ENCODE peak calls at places on chromosomes 12 and 14, in six cellular contexts. One of them, this sample, is unnamed.

GRCh38 chr12:44531349-44531905 is 344.7 kb downstream of the NELL2 start:
- DNase-seq in cardiac fibroblast: no peak
- DNase-seq in bronchial epithelial cell: no peak
- DNase-seq in mammary epithelial cell: no peak
- DNase-seq in fibroblast of pulmonary artery: no peak
- DNase-seq in fibroblast of the aortic adventitia: no peak
- DNase-seq in this sample: no peak

GRCh38 chr14:68099348-68100045 is 279.9 kb downstream of the RAD51B start:
- DNase-seq in mammary epithelial cell: no peak
- DNase-seq in fibroblast of pulmonary artery: no peak
- DNase-seq in bronchial epithelial cell: no peak
- DNase-seq in cardiac fibroblast: no peak
- DNase-seq in fibroblast of the aortic adventitia: no peak
- DNase-seq in this sample: peak

GRCh38 chr12:66144796-66145754 is 14.5 kb upstream of the LLPH start:
- DNase-seq in fibroblast of pulmonary artery: peak
- DNase-seq in bronchial epithelial cell: peak
- DNase-seq in mammary epithelial cell: peak
- DNase-seq in fibroblast of the aortic adventitia: peak
- DNase-seq in cardiac fibroblast: peak
- DNase-seq in this sample: peak

GRCh38 chr14:28308727-28309126 is 457.9 kb upstream of the FOXG1 start:
- DNase-seq in cardiac fibroblast: peak
- DNase-seq in fibroblast of the aortic adventitia: peak
- DNase-seq in fibroblast of pulmonary artery: peak
- DNase-seq in bronchial epithelial cell: peak
- DNase-seq in mammary epithelial cell: peak
- DNase-seq in this sample: peak

GRCh38 chr12:124811633-124812032 is 52.0 kb downstream of the SCARB1 start:
- DNase-seq in bronchial epithelial cell: no peak
- DNase-seq in fibroblast of the aortic adventitia: no peak
- DNase-seq in fibroblast of pulmonary artery: no peak
- DNase-seq in mammary epithelial cell: no peak
- DNase-seq in cardiac fibroblast: no peak
- DNase-seq in this sample: no peak

GRCh38 chr14:60648169-60648933 is 926 bp downstream of the SIX1 start:
- DNase-seq in bronchial epithelial cell: peak
- DNase-seq in mammary epithelial cell: peak
- DNase-seq in fibroblast of pulmonary artery: no peak
- DNase-seq in fibroblast of the aortic adventitia: peak
- DNase-seq in cardiac fibroblast: peak
- DNase-seq in this sample: no peak

GRCh38 chr12:47949441-47950341 is 13.7 kb upstream of the TMEM106C start:
- DNase-seq in fibroblast of pulmonary artery: peak
- DNase-seq in bronchial epithelial cell: peak
- DNase-seq in mammary epithelial cell: peak
- DNase-seq in fibroblast of the aortic adventitia: peak
- DNase-seq in cardiac fibroblast: peak
- DNase-seq in this sample: peak

GRCh38 chr14:23447634-23448353 is 12.3 kb upstream of the MYH7 start:
- DNase-seq in fibroblast of the aortic adventitia: no peak
- DNase-seq in fibroblast of pulmonary artery: no peak
- DNase-seq in cardiac fibroblast: no peak
- DNase-seq in mammary epithelial cell: no peak
- DNase-seq in bronchial epithelial cell: no peak
- DNase-seq in this sample: no peak

GRCh38 chr14:50344116-50344775 is 32.1 kb downstream of the DMAC2L start:
- DNase-seq in mammary epithelial cell: peak
- DNase-seq in cardiac fibroblast: peak
- DNase-seq in bronchial epithelial cell: peak
- DNase-seq in fibroblast of the aortic adventitia: peak
- DNase-seq in fibroblast of pulmonary artery: no peak
- DNase-seq in this sample: no peak

GRCh38 chr12:31120392-31121008 is 46.8 kb downstream of the DDX11 start:
- DNase-seq in bronchial epithelial cell: no peak
- DNase-seq in fibroblast of pulmonary artery: no peak
- DNase-seq in fibroblast of the aortic adventitia: no peak
- DNase-seq in cardiac fibroblast: no peak
- DNase-seq in mammary epithelial cell: no peak
- DNase-seq in this sample: no peak

GRCh38 chr12:22069851-22070250 is 23.8 kb downstream of the CMAS start:
- DNase-seq in fibroblast of pulmonary artery: peak
- DNase-seq in bronchial epithelial cell: no peak
- DNase-seq in cardiac fibroblast: no peak
- DNase-seq in fibroblast of the aortic adventitia: no peak
- DNase-seq in mammary epithelial cell: no peak
- DNase-seq in this sample: no peak

GRCh38 chr14:94395900-94396574 is 7.6 kb upstream of the SERPINA1 start:
- DNase-seq in fibroblast of the aortic adventitia: no peak
- DNase-seq in fibroblast of pulmonary artery: no peak
- DNase-seq in cardiac fibroblast: no peak
- DNase-seq in bronchial epithelial cell: no peak
- DNase-seq in mammary epithelial cell: no peak
- DNase-seq in this sample: no peak

GRCh38 chr12:93502802-93503623 is 35.7 kb downstream of the MRPL42 start:
- DNase-seq in cardiac fibroblast: peak
- DNase-seq in fibroblast of pulmonary artery: peak
- DNase-seq in mammary epithelial cell: peak
- DNase-seq in bronchial epithelial cell: peak
- DNase-seq in fibroblast of the aortic adventitia: peak
- DNase-seq in this sample: peak

GRCh38 chr12:2265461-2266167 is 212.8 kb downstream of the CACNA1C start:
- DNase-seq in cardiac fibroblast: peak
- DNase-seq in bronchial epithelial cell: no peak
- DNase-seq in fibroblast of pulmonary artery: peak
- DNase-seq in mammary epithelial cell: no peak
- DNase-seq in fibroblast of the aortic adventitia: peak
- DNase-seq in this sample: no peak

GRCh38 chr12:98470469-98471082 is 44.8 kb upstream of the TMPO start:
- DNase-seq in bronchial epithelial cell: peak
- DNase-seq in cardiac fibroblast: peak
- DNase-seq in fibroblast of the aortic adventitia: no peak
- DNase-seq in mammary epithelial cell: peak
- DNase-seq in fibroblast of pulmonary artery: no peak
- DNase-seq in this sample: no peak

GRCh38 chr14:100203146-100203545 is 35.8 kb upstream of the YY1 start:
- DNase-seq in mammary epithelial cell: no peak
- DNase-seq in cardiac fibroblast: no peak
- DNase-seq in bronchial epithelial cell: no peak
- DNase-seq in fibroblast of pulmonary artery: no peak
- DNase-seq in fibroblast of the aortic adventitia: no peak
- DNase-seq in this sample: no peak

GRCh38 chr12:109130297-109130696 is 13.9 kb downstream of the ACACB start:
- DNase-seq in fibroblast of pulmonary artery: no peak
- DNase-seq in bronchial epithelial cell: no peak
- DNase-seq in fibroblast of the aortic adventitia: no peak
- DNase-seq in mammary epithelial cell: no peak
- DNase-seq in cardiac fibroblast: no peak
- DNase-seq in this sample: no peak

GRCh38 chr12:27651201-27651600 is 45.0 kb upstream of the REP15 start:
- DNase-seq in bronchial epithelial cell: peak
- DNase-seq in mammary epithelial cell: peak
- DNase-seq in fibroblast of pulmonary artery: no peak
- DNase-seq in fibroblast of the aortic adventitia: peak
- DNase-seq in cardiac fibroblast: peak
- DNase-seq in this sample: no peak

GRCh38 chr14:91167380-91167770 is 53.5 kb downstream of the DGLUCY start:
- DNase-seq in mammary epithelial cell: no peak
- DNase-seq in cardiac fibroblast: no peak
- DNase-seq in fibroblast of pulmonary artery: no peak
- DNase-seq in fibroblast of the aortic adventitia: no peak
- DNase-seq in bronchial epithelial cell: no peak
- DNase-seq in this sample: no peak

GRCh38 chr14:60485600-60486251 is at the start of gene C14orf39:
- DNase-seq in cardiac fibroblast: no peak
- DNase-seq in bronchial epithelial cell: peak
- DNase-seq in fibroblast of the aortic adventitia: peak
- DNase-seq in fibroblast of pulmonary artery: peak
- DNase-seq in mammary epithelial cell: no peak
- DNase-seq in this sample: no peak

GRCh38 chr14:69716483-69717187 is 50.3 kb upstream of the SRSF5 start:
- DNase-seq in fibroblast of pulmonary artery: peak
- DNase-seq in bronchial epithelial cell: peak
- DNase-seq in fibroblast of the aortic adventitia: peak
- DNase-seq in mammary epithelial cell: peak
- DNase-seq in cardiac fibroblast: peak
- DNase-seq in this sample: peak

GRCh38 chr12:122116707-122117535 is 38.4 kb downstream of the MLXIP start:
- DNase-seq in fibroblast of the aortic adventitia: no peak
- DNase-seq in fibroblast of pulmonary artery: no peak
- DNase-seq in cardiac fibroblast: no peak
- DNase-seq in mammary epithelial cell: no peak
- DNase-seq in bronchial epithelial cell: no peak
- DNase-seq in this sample: no peak

GRCh38 chr12:110670161-110670701 is 18.7 kb downstream of the HVCN1 start:
- DNase-seq in bronchial epithelial cell: no peak
- DNase-seq in cardiac fibroblast: no peak
- DNase-seq in mammary epithelial cell: no peak
- DNase-seq in fibroblast of the aortic adventitia: no peak
- DNase-seq in fibroblast of pulmonary artery: no peak
- DNase-seq in this sample: no peak

GRCh38 chr12:3683670-3684069 is 69.2 kb downstream of the CRACR2A start:
- DNase-seq in bronchial epithelial cell: peak
- DNase-seq in fibroblast of pulmonary artery: peak
- DNase-seq in mammary epithelial cell: peak
- DNase-seq in fibroblast of the aortic adventitia: peak
- DNase-seq in cardiac fibroblast: peak
- DNase-seq in this sample: no peak

GRCh38 chr14:55102141-55102547 is 26.9 kb upstream of the LGALS3 start:
- DNase-seq in fibroblast of the aortic adventitia: peak
- DNase-seq in bronchial epithelial cell: peak
- DNase-seq in cardiac fibroblast: peak
- DNase-seq in mammary epithelial cell: peak
- DNase-seq in fibroblast of pulmonary artery: peak
- DNase-seq in this sample: peak

GRCh38 chr12:26319511-26319910 is 124.1 kb downstream of the SSPN start:
- DNase-seq in bronchial epithelial cell: peak
- DNase-seq in cardiac fibroblast: peak
- DNase-seq in fibroblast of the aortic adventitia: peak
- DNase-seq in mammary epithelial cell: peak
- DNase-seq in fibroblast of pulmonary artery: peak
- DNase-seq in this sample: peak

GRCh38 chr12:26317942-26318565 is 122.7 kb downstream of the SSPN start:
- DNase-seq in bronchial epithelial cell: peak
- DNase-seq in fibroblast of the aortic adventitia: peak
- DNase-seq in fibroblast of pulmonary artery: peak
- DNase-seq in mammary epithelial cell: peak
- DNase-seq in cardiac fibroblast: peak
- DNase-seq in this sample: no peak

GRCh38 chr12:26318661-26319068 is 123.3 kb downstream of the SSPN start:
- DNase-seq in fibroblast of the aortic adventitia: peak
- DNase-seq in mammary epithelial cell: peak
- DNase-seq in fibroblast of pulmonary artery: peak
- DNase-seq in cardiac fibroblast: peak
- DNase-seq in bronchial epithelial cell: peak
- DNase-seq in this sample: no peak
- H3K4me3 ChIP-seq in fibroblast of the aortic adventitia: no peak
- H3K4me3 ChIP-seq in mammary epithelial cell: peak
- H3K4me3 ChIP-seq in fibroblast of pulmonary artery: no peak
- H3K4me3 ChIP-seq in cardiac fibroblast: no peak
- H3K4me3 ChIP-seq in bronchial epithelial cell: no peak
- H3K4me3 ChIP-seq in this sample: no peak

DNA sequence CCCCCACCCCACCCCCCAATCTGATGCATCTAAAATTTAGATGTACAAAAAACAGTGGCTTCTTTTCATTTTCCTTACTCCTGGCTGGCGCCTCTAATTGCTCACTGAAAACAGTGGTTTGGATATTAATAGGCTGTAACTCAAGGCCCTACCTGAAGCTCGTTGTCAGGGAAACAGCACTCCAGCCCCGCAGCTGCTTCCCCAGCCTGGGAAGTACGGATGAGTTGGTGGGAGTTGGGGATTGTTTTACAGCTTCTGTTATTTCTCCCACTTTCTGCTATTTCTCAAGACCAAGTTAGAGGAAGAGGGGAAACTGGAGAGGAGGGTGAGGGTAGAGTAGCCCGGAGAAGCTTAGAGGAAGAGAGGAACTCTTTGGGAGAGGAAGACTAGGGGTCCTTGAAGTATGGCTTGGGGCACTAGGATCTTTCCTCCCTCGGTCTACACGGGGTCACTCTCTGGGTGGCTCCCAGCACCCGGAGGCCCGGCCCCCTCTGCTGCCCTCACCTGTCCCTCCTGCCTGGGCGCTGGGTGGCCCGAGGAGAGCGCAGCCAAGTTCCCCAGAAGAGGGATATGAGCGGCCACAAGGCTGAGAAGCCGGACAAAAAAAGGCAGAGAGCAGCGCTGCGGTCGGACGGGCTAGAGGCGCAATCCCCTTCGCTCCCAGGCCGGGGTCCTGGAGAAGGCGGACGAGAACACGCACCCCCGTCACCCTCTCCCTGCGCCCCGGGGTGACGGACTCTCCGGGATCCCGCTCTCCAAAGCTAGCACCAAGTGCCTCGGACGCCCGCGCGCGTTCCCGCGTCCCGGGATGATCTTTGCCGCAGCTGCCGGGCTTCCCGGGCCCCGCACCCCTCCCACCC is 702 bp downstream of the SPTB start:
- DNase-seq in cardiac fibroblast: no peak
- DNase-seq in fibroblast of the aortic adventitia: no peak
- DNase-seq in bronchial epithelial cell: no peak
- DNase-seq in mammary epithelial cell: no peak
- DNase-seq in fibroblast of pulmonary artery: no peak
- DNase-seq in this sample: no peak
- H3K4me3 ChIP-seq in cardiac fibroblast: no peak
- H3K4me3 ChIP-seq in fibroblast of the aortic adventitia: no peak
- H3K4me3 ChIP-seq in bronchial epithelial cell: no peak
- H3K4me3 ChIP-seq in mammary epithelial cell: no peak
- H3K4me3 ChIP-seq in fibroblast of pulmonary artery: no peak
- H3K4me3 ChIP-seq in this sample: peak

GRCh38 chr12:113591480-113591971 is 119.9 kb upstream of the LHX5 start:
- DNase-seq in fibroblast of the aortic adventitia: no peak
- DNase-seq in fibroblast of pulmonary artery: no peak
- DNase-seq in bronchial epithelial cell: no peak
- DNase-seq in cardiac fibroblast: no peak
- DNase-seq in mammary epithelial cell: no peak
- DNase-seq in this sample: no peak
- H3K4me3 ChIP-seq in fibroblast of the aortic adventitia: no peak
- H3K4me3 ChIP-seq in fibroblast of pulmonary artery: no peak
- H3K4me3 ChIP-seq in bronchial epithelial cell: no peak
- H3K4me3 ChIP-seq in cardiac fibroblast: no peak
- H3K4me3 ChIP-seq in mammary epithelial cell: no peak
- H3K4me3 ChIP-seq in this sample: no peak

GRCh38 chr12:106031736-106032135 is 107.0 kb downstream of the NUAK1 start:
- DNase-seq in fibroblast of pulmonary artery: no peak
- DNase-seq in cardiac fibroblast: no peak
- DNase-seq in mammary epithelial cell: no peak
- DNase-seq in fibroblast of the aortic adventitia: no peak
- DNase-seq in bronchial epithelial cell: peak
- DNase-seq in this sample: no peak

GRCh38 chr12:106027286-106027685 is 111.5 kb downstream of the NUAK1 start:
- DNase-seq in fibroblast of the aortic adventitia: no peak
- DNase-seq in cardiac fibroblast: no peak
- DNase-seq in bronchial epithelial cell: no peak
- DNase-seq in mammary epithelial cell: no peak
- DNase-seq in fibroblast of pulmonary artery: no peak
- DNase-seq in this sample: no peak

GRCh38 chr12:106033161-106033675 is 105.5 kb downstream of the NUAK1 start:
- DNase-seq in fibroblast of pulmonary artery: no peak
- DNase-seq in cardiac fibroblast: no peak
- DNase-seq in mammary epithelial cell: no peak
- DNase-seq in bronchial epithelial cell: no peak
- DNase-seq in fibroblast of the aortic adventitia: no peak
- DNase-seq in this sample: no peak

GRCh38 chr12:106032141-106032925 is 106.4 kb downstream of the NUAK1 start:
- DNase-seq in cardiac fibroblast: no peak
- DNase-seq in mammary epithelial cell: peak
- DNase-seq in bronchial epithelial cell: peak
- DNase-seq in fibroblast of pulmonary artery: no peak
- DNase-seq in fibroblast of the aortic adventitia: peak
- DNase-seq in this sample: no peak

GRCh38 chr12:106030210-106031175 is 108.3 kb downstream of the NUAK1 start:
- DNase-seq in bronchial epithelial cell: peak
- DNase-seq in fibroblast of the aortic adventitia: peak
- DNase-seq in mammary epithelial cell: no peak
- DNase-seq in cardiac fibroblast: peak
- DNase-seq in fibroblast of pulmonary artery: peak
- DNase-seq in this sample: peak
- H3K4me3 ChIP-seq in bronchial epithelial cell: no peak
- H3K4me3 ChIP-seq in fibroblast of the aortic adventitia: no peak
- H3K4me3 ChIP-seq in mammary epithelial cell: no peak
- H3K4me3 ChIP-seq in cardiac fibroblast: peak
- H3K4me3 ChIP-seq in fibroblast of pulmonary artery: peak
- H3K4me3 ChIP-seq in this sample: no peak